ENCODE peak calls at places on chromosomes 7 and 10, in four cellular contexts. A, X, E and G are unnamed samples.

GRCh38 chr10:118920206-118920605 is 109.3 kb upstream of the NANOS1 start:
- DNase-seq in A (no peak), E (no peak), X (no peak), G (no peak)

GRCh38 chr10:34109952-34110702 is 705.0 kb downstream of the PARD3 start:
- DNase-seq in X (no peak), E (no peak), A (no peak), G (no peak)

GRCh38 chr10:15813415-15813814 is 46.9 kb downstream of the MINDY3 start:
- DNase-seq in E (no peak), X (no peak), A (no peak), G (no peak)

GRCh38 chr7:28773423-28774129 is 184.6 kb downstream of the TRIL start:
- DNase-seq in E (peak), A (no peak), X (no peak), G (no peak)

GRCh38 chr10:42754155-42755027 is 28.2 kb upstream of the BMS1 start:
- DNase-seq in E (no peak), A (peak), X (no peak), G (no peak)

GRCh38 chr10:126439947-126440346 is 51.7 kb upstream of the ADAM12 start:
- DNase-seq in A (no peak), E (no peak), X (no peak), G (no peak)

GRCh38 chr7:95469850-95470249 is 15.9 kb upstream of the ASB4 start:
- DNase-seq in A (no peak), X (no peak), E (no peak), G (no peak)

GRCh38 chr10:4130685-4131084 is 345.7 kb upstream of the KLF6 start:
- DNase-seq in E (no peak), X (no peak), A (no peak), G (no peak)

GRCh38 chr10:114728325-114728724 is 70.2 kb upstream of the ABLIM1 start:
- DNase-seq in X (no peak), E (no peak), A (no peak), G (no peak)

GRCh38 chr10:131924982-131925649 is 24.3 kb downstream of the PPP2R2D start:
- DNase-seq in A (no peak), E (no peak), X (no peak), G (no peak)

GRCh38 chr10:95278061-95278988 is 12.5 kb downstream of the PDLIM1 start:
- DNase-seq in A (no peak), E (no peak), X (no peak), G (no peak)

GRCh38 chr7:105101864-105102263 is 87.9 kb downstream of the KMT2E start:
- DNase-seq in E (no peak), X (no peak), A (no peak), G (no peak)

GRCh38 chr7:106417273-106417902 is 132.6 kb upstream of the NAMPT start:
- DNase-seq in E (no peak), A (no peak), X (no peak), G (no peak)

GRCh38 chr10:76881477-76882220 is 756.0 kb downstream of the KCNMA1 start:
- DNase-seq in X (no peak), E (no peak), A (no peak), G (peak)

GRCh38 chr7:91940171-91940570 is 491 bp upstream of the AKAP9 start:
- DNase-seq in A (peak), E (peak), X (no peak), G (no peak)

GRCh38 chr7:131219277-131220041 is 108.2 kb upstream of the MKLN1 start:
- DNase-seq in E (peak), X (no peak), A (no peak), G (no peak)

GRCh38 chr7:156612930-156613329 is 27.6 kb upstream of the RNF32 start:
- DNase-seq in X (no peak), E (no peak), A (no peak), G (no peak)

GRCh38 chr10:16809074-16809718 is 8.0 kb downstream of the RSU1 start:
- DNase-seq in X (no peak), A (no peak), E (peak), G (peak)

GRCh38 chr7:107579546-107579880 is 533 bp upstream of the BCAP29 start:
- DNase-seq in E (no peak), X (no peak), A (no peak), G (no peak)

GRCh38 chr7:84092207-84092606 is 102.4 kb downstream of the SEMA3A start:
- DNase-seq in E (no peak), X (no peak), A (no peak), G (no peak)

GRCh38 chr7:92836489-92837213 is at the start of gene CDK6:
- DNase-seq in E (peak), X (no peak), A (peak), G (peak)

GRCh38 chr10:132410779-132411532 is 14.0 kb downstream of the PWWP2B start:
- DNase-seq in A (no peak), X (no peak), E (no peak), G (no peak)

DNA sequence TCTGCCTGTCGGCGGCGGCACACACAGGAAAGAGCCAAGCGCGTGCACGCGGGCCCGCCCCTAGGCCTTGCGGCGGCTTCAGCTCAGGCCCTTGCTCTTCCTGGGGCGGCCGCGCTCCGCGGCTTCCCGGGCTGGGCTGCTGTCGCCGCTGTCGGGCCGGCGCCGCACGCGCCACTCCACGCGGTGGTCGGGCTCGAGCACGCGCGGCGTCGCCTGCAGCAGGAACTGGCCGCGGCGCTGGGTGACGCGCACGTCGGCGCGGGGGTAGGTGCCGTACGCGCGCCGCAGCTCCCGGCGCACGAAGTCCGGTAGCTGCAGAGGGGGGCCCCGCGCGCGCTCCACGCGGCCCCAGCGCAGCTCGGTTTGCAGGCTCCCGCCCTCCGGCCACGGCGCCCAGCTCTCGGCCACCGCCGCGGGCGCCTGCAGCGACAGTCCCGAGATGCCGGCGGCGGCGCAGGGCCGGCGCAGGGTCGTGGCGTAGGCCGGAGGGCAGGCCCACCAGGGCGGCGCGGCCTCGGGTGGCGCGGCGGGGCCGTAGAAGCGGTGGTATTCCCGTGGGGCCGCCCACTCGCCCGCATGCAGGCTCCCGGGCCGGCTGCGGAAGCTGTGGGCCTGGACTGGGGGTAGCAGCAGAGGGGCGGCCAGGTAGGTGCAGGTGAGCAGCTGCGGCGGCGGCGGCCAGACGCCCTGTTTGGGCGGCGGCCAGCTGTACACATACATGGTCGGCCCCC is 804 bp downstream of the C10orf95 start:
- DNase-seq in E (peak), A (peak), X (no peak), G (peak)
- TF ChIP-seq POLR2A in E (no peak), A (peak), X (no peak), G (peak)

GRCh38 chr7:63925626-63926460 is 72.8 kb upstream of the ZNF722 start:
- DNase-seq in A (peak), X (no peak), E (peak), G (no peak)
- TF ChIP-seq POLR2AphosphoS5 in A (peak), X (no peak), E (no peak), G (no peak)

GRCh38 chr10:71773221-71773971 is at the start of gene VSIR:
- DNase-seq in E (peak), X (no peak), A (peak), G (peak)
- TF ChIP-seq POLR2A in E (peak), X (no peak), A (peak), G (peak)

GRCh38 chr7:76428868-76429805 is 4.4 kb downstream of the ZP3 start:
- DNase-seq in E (no peak), A (no peak), X (no peak), G (no peak)
- TF ChIP-seq POLR2AphosphoS5 in E (no peak), A (no peak), X (no peak), G (no peak)

GRCh38 chr7:127350586-127350985 is 41.9 kb downstream of the ZNF800 start:
- DNase-seq in A (no peak), E (no peak), X (no peak), G (no peak)

GRCh38 chr7:127346575-127347256 is 45.8 kb downstream of the ZNF800 start:
- DNase-seq in E (no peak), A (no peak), X (no peak), G (no peak)

GRCh38 chr7:127348247-127348631 is 44.3 kb downstream of the ZNF800 start:
- DNase-seq in X (no peak), A (no peak), E (no peak), G (no peak)

GRCh38 chr7:127349881-127350280 is 42.6 kb downstream of the ZNF800 start:
- DNase-seq in X (no peak), A (no peak), E (no peak), G (no peak)

GRCh38 chr7:127347567-127348246 is 44.8 kb downstream of the ZNF800 start:
- DNase-seq in A (peak), E (peak), X (peak), G (peak)
- TF ChIP-seq POLR2A in A (no peak), E (no peak), X (no peak), G (no peak)

GRCh38 chr7:4175346-4175973 is 506.6 kb upstream of the FOXK1 start:
- DNase-seq in X (no peak), E (no peak), A (no peak), G (no peak)
- TF ChIP-seq POLR2AphosphoS5 in X (no peak), E (no peak), A (no peak), G (no peak)

GRCh38 chr7:100428199-100428966 is at the start of gene ZCWPW1:
- DNase-seq in E (peak), X (peak), A (peak), G (peak)
- TF ChIP-seq POLR2A in E (peak), X (peak), A (peak), G (peak)